ENCODE peak calls at places on chromosomes 16 and 17, in ten cellular contexts. I is aorta; G is CD8-positive, alpha-beta memory T cell; Y is AG04450; R is skeletal muscle cell; T is fibroblast of the aortic adventitia; H is CD4-positive, CD25-positive, alpha-beta regulatory T cell; D is brain microvascular endothelial cell; E is transverse colon; U is CD4-positive, alpha-beta memory T cell. K is an unnamed sample.

GRCh38 chr17:18004345-18004744 is 31.7 kb downstream of the DRC3 start:
- DNase-seq in T (no peak), E (no peak), D (no peak), I (no peak), G (no peak), Y (no peak), H (no peak), U (no peak), R (no peak), K (no peak)

GRCh38 chr16:28846933-28847273 is 755 bp upstream of the TUFM start:
- DNase-seq in I (peak; percentile 50), E (no peak), D (no peak), G (no peak), Y (no peak), R (no peak), T (no peak), U (no peak), H (no peak), K (no peak)

GRCh38 chr16:2483160-2483559 is 8.2 kb downstream of the TBC1D24 start:
- DNase-seq in T (peak; percentile 41), H (no peak), U (no peak), G (no peak), Y (no peak), D (no peak), E (no peak), R (no peak), I (peak; percentile 64), K (no peak)

GRCh38 chr16:51524555-51525373 is 373.7 kb upstream of the SALL1 start:
- DNase-seq in D (peak; percentile 4), U (no peak), T (peak; percentile 59), G (no peak), E (no peak), H (no peak), Y (no peak), I (no peak), R (peak; percentile 57), K (peak; percentile 85)

GRCh38 chr16:4679156-4679853 is 14.1 kb upstream of the NUDT16L1 start:
- DNase-seq in D (no peak), G (no peak), H (no peak), T (no peak), I (no peak), R (no peak), Y (no peak), U (no peak), E (peak; percentile 67), K (no peak)

GRCh38 chr17:73468221-73468620 is 156.4 kb upstream of the CDC42EP4 start:
- DNase-seq in R (no peak), E (no peak), I (no peak), Y (no peak), H (no peak), D (no peak), T (no peak), G (no peak), U (no peak), K (no peak)

GRCh38 chr16:62254847-62255246 is 218.6 kb upstream of the CDH8 start:
- DNase-seq in Y (no peak), R (no peak), I (no peak), U (no peak), H (no peak), E (no peak), G (no peak), D (no peak), T (no peak), K (no peak)

GRCh38 chr17:74947041-74947754 is 11.5 kb downstream of the OTOP3 start:
- DNase-seq in H (no peak), T (no peak), E (no peak), Y (no peak), U (no peak), I (no peak), G (no peak), D (no peak), R (no peak), K (no peak)

GRCh38 chr17:33288954-33289353 is 4.1 kb downstream of the ASIC2 start:
- DNase-seq in T (no peak), R (no peak), G (no peak), H (no peak), D (no peak), U (no peak), Y (no peak), E (no peak), I (no peak), K (no peak)

GRCh38 chr17:17921192-17922082 is 50.8 kb downstream of the TOM1L2 start:
- DNase-seq in T (peak; percentile 94), H (no peak), E (no peak), D (peak; percentile 79), R (peak; percentile 85), U (no peak), Y (peak; percentile 81), I (no peak), G (no peak), K (peak; percentile 92)

GRCh38 chr17:76103274-76104139 is at the start of gene EXOC7:
- DNase-seq in I (peak; percentile 94), Y (peak; percentile 68), R (peak; percentile 48), D (peak; percentile 83), E (peak; percentile 94), U (peak; percentile 88), T (peak; percentile 89), H (peak; percentile 92), G (peak; percentile 94), K (peak; percentile 92)

GRCh38 chr16:86594712-86595111 is 16.4 kb downstream of the FOXL1 start:
- DNase-seq in I (no peak), R (no peak), T (peak; percentile 63), E (no peak), G (no peak), D (no peak), Y (no peak), U (no peak), H (no peak), K (peak; percentile 73)

GRCh38 chr17:20281860-20282259 is 185.5 kb downstream of the LGALS9B start:
- DNase-seq in R (no peak), Y (no peak), H (no peak), I (peak; percentile 89), E (no peak), T (no peak), G (no peak), U (no peak), D (no peak), K (peak; percentile 16)

GRCh38 chr17:5000237-5000639 is 2.5 kb downstream of the KIF1C start:
- DNase-seq in Y (no peak), G (no peak), U (no peak), I (peak; percentile 88), T (peak; percentile 51), R (no peak), E (peak; percentile 56), H (no peak), D (no peak), K (no peak)
- H3K4me3 ChIP-seq in Y (peak overlapping the region; percentile 94), G (no peak overlapping the region), U (no peak overlapping the region), I (no peak overlapping the region), T (peak overlapping the region; percentile 97), R (no peak overlapping the region), E (peak overlapping the region; percentile 80), H (no peak overlapping the region), D (no peak overlapping the region), K (no peak overlapping the region)

DNA sequence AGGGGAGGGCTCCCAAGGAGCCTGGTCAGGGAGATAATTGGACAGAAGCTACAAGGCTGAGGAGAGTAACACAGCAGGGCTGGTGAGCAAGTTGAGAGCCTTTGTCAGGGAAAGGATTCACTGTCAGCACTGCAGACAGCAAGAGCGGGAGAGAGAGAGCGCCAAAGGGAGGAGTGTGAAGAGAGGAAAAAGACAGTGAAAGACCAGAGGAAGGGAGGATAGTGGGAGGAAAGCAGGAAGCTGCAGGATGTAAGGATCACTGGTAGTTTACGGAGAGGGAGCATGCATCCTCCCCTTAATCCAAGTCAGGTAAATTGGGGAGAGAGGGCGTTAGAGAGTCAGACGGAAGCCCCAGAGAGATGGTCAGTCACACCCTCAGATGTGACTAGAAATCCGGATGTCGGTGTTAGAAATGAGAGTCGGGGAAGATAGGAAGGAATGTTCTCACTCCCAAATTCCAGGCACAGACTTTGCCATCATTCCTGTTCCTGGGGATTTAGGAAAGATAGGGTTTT is 13.8 kb upstream of the SPOP start:
- DNase-seq in Y (no peak), T (no peak), R (no peak), G (no peak), D (no peak), I (no peak), U (no peak), H (no peak), E (no peak), K (no peak)
- H3K4me3 ChIP-seq in Y (no peak overlapping the region), T (no peak overlapping the region), R (no peak overlapping the region), G (no peak overlapping the region), D (no peak overlapping the region), I (no peak overlapping the region), U (no peak overlapping the region), H (no peak overlapping the region), E (no peak overlapping the region), K (no peak overlapping the region)

DNA sequence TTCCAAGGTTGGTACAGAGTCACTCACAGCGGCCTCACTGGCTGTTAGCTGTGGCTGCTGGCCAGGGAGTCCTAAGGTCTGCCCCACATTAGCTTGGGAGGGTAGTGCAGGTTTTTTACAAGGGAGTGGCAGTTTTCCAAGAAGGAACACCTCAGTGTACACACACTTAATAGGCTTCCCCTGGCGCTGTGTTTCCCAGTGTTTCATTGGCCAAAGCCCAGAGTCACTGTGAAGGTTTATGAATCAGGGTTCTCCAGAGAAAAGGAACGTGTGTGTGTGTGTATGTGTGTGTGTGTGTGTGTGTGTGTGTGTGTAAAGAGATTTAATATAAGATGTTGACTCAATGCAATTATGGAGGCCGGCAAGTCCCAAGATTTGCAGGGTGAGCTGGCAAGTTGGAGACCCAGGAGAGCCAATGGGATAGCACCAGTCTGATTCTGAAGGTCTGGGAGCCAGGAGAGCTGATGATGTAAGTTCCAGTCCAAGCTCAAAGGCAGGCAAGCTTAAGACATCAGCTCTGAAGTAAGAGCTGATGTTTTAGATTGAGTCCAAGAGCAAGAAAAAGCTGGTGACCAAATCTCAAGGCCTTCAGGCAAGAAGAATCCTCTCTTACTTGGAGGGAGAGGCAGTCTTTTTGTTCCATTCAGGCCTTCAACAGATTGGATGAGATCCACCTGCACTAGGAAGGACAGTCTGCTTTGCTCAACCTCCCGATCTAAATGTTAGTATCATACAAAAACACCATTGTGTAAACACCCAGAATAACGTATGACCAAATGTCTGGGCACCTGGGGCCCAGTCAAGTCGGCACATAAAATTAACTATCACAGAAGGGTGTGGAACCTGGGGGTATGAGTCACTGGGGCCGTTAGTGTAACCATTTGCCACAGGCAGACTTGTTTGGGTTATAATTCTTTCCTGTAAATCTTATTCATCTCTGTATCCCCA is 206.8 kb downstream of the PRKCA start:
- DNase-seq in R (peak; percentile 84), G (no peak), H (no peak), Y (peak; percentile 59), T (peak; percentile 96), U (peak; percentile 58), E (peak; percentile 84), I (no peak), D (peak; percentile 52), K (peak; percentile 82)
- H3K4me3 ChIP-seq in R (no peak overlapping the region), G (no peak overlapping the region), H (peak overlapping the region; percentile 53), Y (no peak overlapping the region), T (no peak overlapping the region), U (no peak overlapping the region), E (no peak overlapping the region), I (no peak overlapping the region), D (no peak overlapping the region), K (no peak overlapping the region)

GRCh38 chr16:48613061-48613957 is 3.3 kb upstream of the N4BP1 start:
- DNase-seq in T (peak; percentile 47), D (peak; percentile 41), H (peak; percentile 83), U (peak; percentile 85), I (no peak), R (no peak), Y (peak; percentile 72), E (peak; percentile 43), G (peak; percentile 88), K (no peak)
- H3K4me3 ChIP-seq in T (no peak overlapping the region), D (no peak overlapping the region), H (peak overlapping the region; percentile 80), U (peak overlapping the region; percentile 30), I (no peak overlapping the region), R (no peak overlapping the region), Y (no peak overlapping the region), E (peak overlapping the region; percentile 6), G (peak overlapping the region; percentile 33), K (no peak overlapping the region)